ENCODE peak calls at places on chromosome 18, in four cellular contexts. N is vagina; E is CD8-positive, alpha-beta T cell; H is heart right ventricle. Y is an unnamed sample.

GRCh38 chr18:54205951-54206350 is 18.5 kb downstream of the MBD2 start:
- DNase-seq in N (no peak), H (no peak), E (no peak), Y (no peak)

GRCh38 chr18:79856119-79857080 is 58.7 kb downstream of the KCNG2 start:
- DNase-seq in H (no peak), N (no peak), E (no peak), Y (no peak)

GRCh38 chr18:24443870-24444269 is 16.6 kb upstream of the HRH4 start:
- DNase-seq in E (no peak), H (no peak), N (no peak), Y (no peak)

GRCh38 chr18:36527740-36528455 is 230.4 kb downstream of the FHOD3 start:
- DNase-seq in H (no peak), E (no peak), N (no peak), Y (no peak)

GRCh38 chr18:59639136-59639535 is 58.1 kb downstream of the CCBE1 start:
- DNase-seq in H (no peak), N (no peak), E (no peak), Y (no peak)

GRCh38 chr18:8381801-8382459 is 227.3 kb upstream of the RAB12 start:
- DNase-seq in E (no peak), N (no peak), H (no peak), Y (no peak)

GRCh38 chr18:35610089-35610488 is 28.5 kb downstream of the GALNT1 start:
- DNase-seq in E (no peak), H (no peak), N (no peak), Y (no peak)

GRCh38 chr18:62846334-62846733 is 131.0 kb downstream of the PHLPP1 start:
- DNase-seq in E (no peak), H (no peak), N (no peak), Y (no peak)

GRCh38 chr18:20966795-20967194 is 144.8 kb downstream of the ROCK1 start:
- DNase-seq in N (no peak), H (no peak), E (no peak), Y (no peak)
- TF ChIP-seq CTCF in N (no peak), H (no peak), E (no peak), Y (no peak)

DNA sequence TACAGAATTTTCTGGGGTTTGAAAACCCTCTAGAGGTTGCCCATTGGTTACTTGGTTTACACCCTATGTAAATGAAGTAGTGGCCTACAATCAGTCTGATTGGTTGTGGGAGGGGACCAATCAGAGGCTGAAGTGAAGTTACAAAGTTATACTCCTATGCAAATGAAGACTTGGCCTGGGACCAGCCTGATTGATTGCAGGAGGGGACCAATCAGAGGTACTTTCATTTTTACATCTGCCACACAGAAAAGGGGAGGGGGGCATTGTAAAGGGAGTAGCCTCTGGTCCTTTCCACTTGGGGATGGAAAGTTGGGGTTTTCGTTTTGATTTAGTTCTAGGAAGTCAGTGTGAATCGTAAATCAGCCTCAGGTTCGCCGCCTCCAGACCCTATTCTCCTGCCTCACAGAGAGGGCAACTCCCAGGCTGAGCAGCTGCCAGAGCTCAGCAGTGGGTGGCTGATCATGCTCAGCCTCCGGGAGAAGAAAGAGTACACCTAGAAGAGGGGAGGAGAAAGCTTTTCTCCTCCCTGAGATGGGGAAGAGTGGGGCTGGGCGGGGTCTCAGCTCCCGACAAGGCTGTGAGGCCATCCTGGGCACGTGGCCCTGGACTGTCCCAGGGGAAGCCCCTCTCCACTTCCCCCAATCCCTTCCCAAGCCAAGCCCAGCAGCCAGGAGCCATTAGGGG is 372.5 kb downstream of the GALR1 start:
- DNase-seq in E (no peak), H (peak; percentile 25), N (no peak), Y (no peak)
- H3K4me1 ChIP-seq in E (no peaks in the 10 kb centered on the region), H (no peaks in the 10 kb centered on the region), N (no peaks in the 10 kb centered on the region), Y (no peaks in the 10 kb centered on the region)

GRCh38 chr18:68679531-68679930 is 35.4 kb downstream of the TMX3 start:
- DNase-seq in N (no peak), H (no peak), E (no peak), Y (no peak)
- H3K36me3 ChIP-seq in N (peaks cover 32% of the 10 kb centered on the region), H (peaks cover 100% of the 10 kb centered on the region), E (peaks cover 22% of the 10 kb centered on the region), Y (peaks cover 12% of the 10 kb centered on the region)

GRCh38 chr18:30086351-30086750 is 956.2 kb downstream of the DSC3 start:
- DNase-seq in H (no peak), E (no peak), N (no peak), Y (no peak)

DNA sequence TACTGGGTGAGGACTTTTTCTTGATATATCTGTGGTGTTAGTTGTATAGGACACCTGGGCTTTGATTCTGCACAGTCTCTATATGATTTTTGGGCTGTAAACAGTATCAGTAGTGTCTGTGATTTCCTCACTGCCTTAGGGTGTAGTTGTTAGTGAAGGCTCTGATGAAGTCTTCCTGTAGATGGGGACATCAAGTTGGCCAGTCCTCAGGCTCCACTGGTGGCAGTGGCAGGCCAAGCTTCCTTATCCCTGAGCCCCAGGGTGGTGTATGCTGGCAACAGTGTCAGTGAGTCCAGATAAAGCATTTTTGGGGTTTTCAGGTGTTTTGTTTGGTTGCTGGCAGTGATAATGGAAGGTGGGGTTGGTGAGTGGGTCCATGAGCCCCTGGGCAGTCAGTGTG is 961.4 kb downstream of the DSC3 start:
- DNase-seq in H (no peak), N (no peak), E (no peak), Y (no peak)
- TF ChIP-seq CTCF in H (no peak), N (no peak), E (no peak), Y (no peak)

GRCh38 chr18:5461056-5461455 is 82.7 kb downstream of the EPB41L3 start:
- DNase-seq in N (no peak), H (no peak), E (no peak), Y (no peak)
- H3K4me1 ChIP-seq in N (peaks cover 9% of the 10 kb centered on the region), H (no peaks in the 10 kb centered on the region), E (no peaks in the 10 kb centered on the region), Y (no peaks in the 10 kb centered on the region)

DNA sequence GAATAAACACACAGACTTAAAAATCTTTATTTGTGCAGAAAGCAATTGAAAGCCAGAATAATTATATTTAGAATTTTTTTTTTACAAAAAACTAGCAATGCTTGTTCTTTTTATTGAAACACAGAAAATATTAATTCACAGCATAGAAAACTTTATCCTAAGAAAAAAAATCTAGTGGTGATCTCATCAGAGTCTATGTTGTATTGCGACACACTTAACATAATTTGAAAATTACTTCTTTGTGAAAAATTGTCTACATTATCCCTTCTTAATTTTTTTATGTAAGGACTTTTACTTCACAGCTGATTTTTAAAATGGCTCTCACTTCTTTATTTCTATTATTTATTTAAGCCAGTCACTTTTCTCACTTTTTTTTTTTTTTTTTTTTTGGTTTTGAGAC is 103.4 kb downstream of the LDLRAD4 start:
- DNase-seq in N (no peak), E (no peak), H (no peak), Y (no peak)
- H3K36me3 ChIP-seq in N (no peaks in the 10 kb centered on the region), E (no peaks in the 10 kb centered on the region), H (no peaks in the 10 kb centered on the region), Y (no peaks in the 10 kb centered on the region)